ENCODE peak calls at places on chromosomes 2 and 18, in ten cellular contexts. W is colonic mucosa; U is effector memory CD4-positive, alpha-beta T cell; B is CD8-positive, alpha-beta T cell; N is HFF-Myc; T is astrocyte of the spinal cord; Z is ovary; K is uterus; E is fibroblast of pulmonary artery; R is mucosa of descending colon. Q is an unnamed sample.

GRCh38 chr2:189498205-189498604 is 56.9 kb downstream of the WDR75 start:
- DNase-seq in R (no peak), U (no peak), W (no peak), E (peak), K (no peak), Z (peak), B (no peak), N (no peak), T (no peak), Q (no peak)

GRCh38 chr2:43088148-43089073 is 138.0 kb downstream of the ZFP36L2 start:
- DNase-seq in R (no peak), U (no peak), E (no peak), T (peak), K (no peak), N (no peak), B (no peak), Z (peak), W (no peak), Q (no peak)

GRCh38 chr2:67039701-67040100 is 357.4 kb upstream of the ETAA1 start:
- DNase-seq in Z (no peak), U (no peak), N (no peak), E (no peak), T (no peak), B (no peak), W (no peak), R (no peak), K (no peak), Q (no peak)

GRCh38 chr18:3970929-3971328 is 484.2 kb downstream of the DLGAP1 start:
- DNase-seq in Z (no peak), R (no peak), U (no peak), E (no peak), K (no peak), T (no peak), W (no peak), N (no peak), B (no peak), Q (no peak)

GRCh38 chr2:205188516-205189138 is 493.7 kb upstream of the NRP2 start:
- DNase-seq in N (peak), Z (peak), R (no peak), B (no peak), E (peak), K (peak), W (peak), U (no peak), T (peak), Q (no peak)

GRCh38 chr2:224870341-224870740 is 154.2 kb upstream of the CCDC195 start:
- DNase-seq in B (no peak), U (no peak), W (no peak), T (peak), E (no peak), Z (no peak), R (no peak), K (no peak), N (no peak), Q (no peak)

GRCh38 chr2:38121481-38121880 is 45.5 kb upstream of the CYP1B1 start:
- DNase-seq in N (no peak), K (no peak), Z (no peak), R (no peak), E (no peak), T (no peak), B (no peak), W (no peak), U (no peak), Q (no peak)

GRCh38 chr2:207073791-207074678 is 91.7 kb downstream of the KLF7 start:
- DNase-seq in U (no peak), R (no peak), Z (no peak), T (no peak), K (no peak), N (no peak), W (no peak), B (no peak), E (no peak), Q (peak)

GRCh38 chr2:99337931-99338580 is 867 bp downstream of the EIF5B start:
- DNase-seq in Z (no peak), T (peak), K (no peak), W (no peak), E (peak), R (no peak), N (no peak), U (peak), B (no peak), Q (peak)

GRCh38 chr2:130829020-130829419 is 7.7 kb upstream of the ARHGEF4 start:
- DNase-seq in W (no peak), E (no peak), T (peak), R (peak), K (no peak), U (no peak), N (no peak), Z (no peak), B (no peak), Q (no peak)

GRCh38 chr2:233822781-233823730 is 31.3 kb downstream of the HJURP start:
- DNase-seq in E (no peak), R (no peak), T (no peak), K (no peak), N (no peak), Z (no peak), B (no peak), W (no peak), U (no peak), Q (no peak)

GRCh38 chr2:174555998-174556397 is 41.6 kb downstream of the WIPF1 start:
- DNase-seq in R (no peak), E (no peak), B (no peak), Z (no peak), U (no peak), N (no peak), W (no peak), K (no peak), T (no peak), Q (no peak)

GRCh38 chr2:30226144-30227032 is 4.9 kb upstream of the LBH start:
- DNase-seq in R (no peak), U (no peak), N (no peak), W (no peak), Z (peak), E (peak), K (no peak), T (peak), B (no peak), Q (no peak)

GRCh38 chr18:38923136-38923535 is 1357.5 kb upstream of the CELF4 start:
- DNase-seq in B (no peak), U (no peak), R (no peak), T (peak), W (no peak), Z (no peak), K (no peak), N (no peak), E (no peak), Q (no peak)

GRCh38 chr18:7568426-7568825 is 1.3 kb downstream of the PTPRM start:
- DNase-seq in K (peak), W (peak), T (peak), Z (peak), E (no peak), N (no peak), U (no peak), R (peak), B (no peak), Q (peak)

GRCh38 chr18:43271593-43272432 is 5.5 kb downstream of the SYT4 start:
- DNase-seq in R (no peak), E (peak), W (peak), K (no peak), Z (no peak), N (peak), U (no peak), T (peak), B (no peak), Q (no peak)

GRCh38 chr2:54803783-54804758 is 80.6 kb downstream of the EML6 start:
- DNase-seq in K (no peak), N (no peak), W (no peak), Z (no peak), E (no peak), R (no peak), B (no peak), T (no peak), U (no peak), Q (no peak)

GRCh38 chr2:108971661-108972566 is 17.1 kb downstream of the EDAR start:
- DNase-seq in K (no peak), E (no peak), T (peak), W (peak), Z (no peak), N (peak), U (no peak), B (no peak), R (peak), Q (no peak)

GRCh38 chr2:230327418-230328154 is 593 bp downstream of the SP140L start:
- DNase-seq in K (no peak), R (no peak), E (no peak), U (no peak), T (no peak), Z (no peak), N (no peak), B (no peak), W (peak), Q (no peak)

GRCh38 chr2:9844036-9844483 is 786 bp downstream of the TAF1B start:
- DNase-seq in N (no peak), R (no peak), K (no peak), W (no peak), B (no peak), Z (no peak), U (no peak), E (peak), T (no peak), Q (peak)

GRCh38 chr18:49892148-49892924 is 79.0 kb upstream of the ACAA2 start:
- DNase-seq in T (peak), R (no peak), B (no peak), N (no peak), U (no peak), K (no peak), E (peak), Z (no peak), W (no peak), Q (no peak)

GRCh38 chr2:239249781-239250180 is 151.0 kb downstream of the HDAC4 start:
- DNase-seq in Z (peak), U (no peak), R (peak), N (peak), W (peak), E (peak), K (peak), B (no peak), T (peak), Q (no peak)

GRCh38 chr2:64565358-64565757 is 41.2 kb downstream of the AFTPH start:
- DNase-seq in Z (no peak), E (no peak), R (no peak), B (no peak), T (no peak), N (no peak), U (no peak), W (no peak), K (no peak), Q (no peak)

GRCh38 chr2:30664761-30665358 is 142.4 kb downstream of the CAPN13 start:
- DNase-seq in T (peak), W (no peak), Z (no peak), U (no peak), B (peak), E (peak), R (no peak), K (no peak), N (peak), Q (no peak)

GRCh38 chr2:72917138-72917874 is at the start of gene EMX1:
- DNase-seq in Z (no peak), B (peak), R (peak), W (peak), T (no peak), E (no peak), N (no peak), K (no peak), U (peak), Q (peak)
- H3K4me3 ChIP-seq in Z (peak), B (peak), R (peak), W (peak), T (no peak), E (no peak), N (peak), K (peak), U (peak), Q (peak)

GRCh38 chr2:170950221-170950737 is 21.2 kb downstream of the GORASP2 start:
- DNase-seq in R (no peak), Z (no peak), B (no peak), W (no peak), U (no peak), E (no peak), N (no peak), T (no peak), K (no peak), Q (peak)
- H3K4me3 ChIP-seq in R (no peak), Z (no peak), B (no peak), W (no peak), U (no peak), E (no peak), N (no peak), T (no peak), K (no peak), Q (no peak)

GRCh38 chr2:104250635-104251034 is 603.3 kb upstream of the POU3F3 start:
- DNase-seq in T (no peak), B (no peak), U (no peak), K (no peak), W (no peak), Z (no peak), N (no peak), E (no peak), R (no peak), Q (no peak)
- H3K4me3 ChIP-seq in T (no peak), B (no peak), U (no peak), K (no peak), W (no peak), Z (no peak), N (no peak), E (no peak), R (no peak), Q (no peak)

GRCh38 chr2:170711774-170712652 is 3.1 kb upstream of the SP5 start:
- DNase-seq in Z (peak), E (no peak), U (no peak), B (no peak), W (peak), K (no peak), T (no peak), N (no peak), R (peak), Q (no peak)
- H3K4me3 ChIP-seq in Z (no peak), E (no peak), U (no peak), B (no peak), W (no peak), K (no peak), T (no peak), N (no peak), R (no peak), Q (no peak)

DNA sequence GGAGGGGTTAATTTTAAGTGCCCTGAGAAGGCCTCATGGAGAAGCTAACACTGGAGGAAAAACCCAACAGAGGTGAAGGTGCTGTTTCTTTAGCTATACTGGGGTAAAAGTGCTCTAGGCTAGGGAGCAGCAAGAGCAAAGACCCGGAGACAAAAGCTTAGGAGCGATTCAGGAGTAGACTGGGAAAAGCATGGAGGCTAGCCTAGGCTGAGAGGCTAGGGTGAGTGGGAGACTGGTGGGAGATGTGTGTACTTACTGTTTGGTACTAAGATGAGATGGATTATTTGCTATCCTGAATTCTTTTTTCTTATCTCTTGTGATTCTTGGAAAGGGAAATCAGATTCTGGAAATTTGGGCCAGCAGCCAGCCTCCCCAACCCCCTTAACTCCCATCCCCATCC is 2.0 kb downstream of the GIGYF2 start:
- DNase-seq in K (no peak), E (no peak), Z (no peak), R (no peak), W (no peak), U (no peak), B (no peak), N (no peak), T (no peak), Q (no peak)
- H3K4me3 ChIP-seq in K (no peak), E (peak), Z (no peak), R (no peak), W (no peak), U (no peak), B (no peak), N (peak), T (no peak), Q (peak)

GRCh38 chr2:96866986-96867755 is 2.7 kb downstream of the SEMA4C start:
- DNase-seq in R (no peak), K (no peak), E (no peak), N (no peak), U (no peak), W (no peak), T (no peak), B (no peak), Z (no peak), Q (no peak)
- H3K4me3 ChIP-seq in R (no peak), K (peak), E (peak), N (peak), U (peak), W (peak), T (peak), B (peak), Z (peak), Q (peak)

Q was measured in GM06990.